ENCODE peak calls at places on chromosomes 6 and 20, in six cellular contexts. H is HCT116, O is H1, Z is HepG2, C is K562, V is GM12878. L is an unnamed sample. For H3K9me3 and H3K4me1, the result is how much of the 10 kb centered on the place peaks cover.

GRCh38 chr20:63446174-63447024 is 26.1 kb downstream of the KCNQ2 start:
- DNase-seq in H (no peak), O (no peak), Z (no peak), C (no peak), V (no peak), L (no peak)

GRCh38 chr6:26124550-26125014 is 37.4 kb downstream of the HFE start:
- DNase-seq in H (peak), O (no peak), Z (no peak), C (peak), V (no peak), L (no peak)

GRCh38 chr6:113971786-113972185 is 838 bp upstream of the HDAC2 start:
- DNase-seq in H (no peak), O (no peak), Z (no peak), C (no peak), V (no peak), L (no peak)

GRCh38 chr6:80872194-80872950 is 765.9 kb downstream of the BCKDHB start:
- DNase-seq in H (no peak), O (no peak), Z (no peak), C (no peak), V (no peak), L (no peak)

GRCh38 chr6:33015798-33016197 is 6.4 kb upstream of the HLA-DOA start:
- DNase-seq in H (no peak), O (no peak), Z (no peak), C (no peak), V (no peak), L (no peak)

GRCh38 chr6:129621252-129621651 is 88.7 kb downstream of the ARHGAP18 start:
- DNase-seq in H (no peak), O (no peak), Z (peak), C (no peak), V (no peak), L (no peak)

GRCh38 chr6:117354671-117355070 is 71.1 kb downstream of the ROS1 start:
- DNase-seq in H (no peak), O (no peak), Z (no peak), C (no peak), V (no peak), L (no peak)

GRCh38 chr20:18702736-18703135 is 110.8 kb upstream of the SCP2D1 start:
- DNase-seq in H (no peak), O (no peak), Z (no peak), C (no peak), V (no peak), L (no peak)

GRCh38 chr20:47353697-47354387 is 2.7 kb downstream of the ZMYND8 start:
- DNase-seq in H (no peak), O (no peak), Z (no peak), C (no peak), V (no peak), L (no peak)

GRCh38 chr6:40956871-40957270 is 82.2 kb downstream of the UNC5CL start:
- DNase-seq in H (no peak), O (no peak), Z (no peak), C (no peak), V (no peak), L (no peak)

GRCh38 chr6:106413016-106413415 is 52.5 kb downstream of the CRYBG1 start:
- DNase-seq in H (no peak), O (no peak), Z (no peak), C (no peak), V (no peak), L (no peak)

GRCh38 chr6:107114213-107114871 is 973 bp downstream of the BEND3 start:
- DNase-seq in H (peak), O (no peak), Z (peak), C (peak), V (no peak), L (no peak)

GRCh38 chr20:22830138-22830537 is 205.0 kb upstream of the SSTR4 start:
- DNase-seq in H (no peak), O (no peak), Z (no peak), C (no peak), V (no peak), L (no peak)

GRCh38 chr6:42047790-42048405 is 2.4 kb upstream of the TAF8 start:
- DNase-seq in H (no peak), O (no peak), Z (no peak), C (no peak), V (no peak), L (no peak)

GRCh38 chr20:31740208-31740607 is 1.1 kb downstream of the TPX2 start:
- DNase-seq in H (no peak), O (no peak), Z (no peak), C (peak), V (no peak), L (no peak)

GRCh38 chr6:148367418-148368024 is 24.9 kb downstream of the SASH1 start:
- DNase-seq in H (no peak), O (no peak), Z (no peak), C (no peak), V (no peak), L (no peak)

GRCh38 chr6:30113377-30113759 is 478 bp upstream of the TRIM31 start:
- DNase-seq in H (no peak), O (no peak), Z (no peak), C (no peak), V (no peak), L (no peak)

GRCh38 chr6:49257549-49257948 is 205.5 kb downstream of the MMUT start:
- DNase-seq in H (no peak), O (no peak), Z (no peak), C (no peak), V (no peak), L (no peak)

GRCh38 chr20:3106658-3107463 is 22.3 kb upstream of the AVP start:
- DNase-seq in H (no peak), O (no peak), Z (peak), C (no peak), V (no peak), L (no peak)

GRCh38 chr6:31805939-31806469 is 762 bp downstream of the LSM2 start:
- DNase-seq in H (no peak), O (no peak), Z (no peak), C (peak), V (no peak), L (no peak)

GRCh38 chr20:29740601-29740950 is 1516.9 kb upstream of the DEFB115 start:
- DNase-seq in H (no peak), O (no peak), Z (no peak), C (no peak), V (no peak), L (no peak)
- H3K9me3 ChIP-seq in H (under half), O (under half), Z (half or more), C (under half), V (under half), L (under half)

GRCh38 chr20:56515657-56516381 is 8.7 kb upstream of the FAM209A start:
- DNase-seq in H (no peak), O (no peak), Z (no peak), C (no peak), V (no peak), L (no peak)
- TF ChIP-seq ZNF274 in H (no peak), O (no peak), Z (no peak), C (no peak), V (no peak), L (no peak)

GRCh38 chr6:27248783-27249182 is 1.3 kb downstream of the PRSS16 start:
- DNase-seq in H (no peak), O (no peak), Z (no peak), C (no peak), V (no peak), L (no peak)
- H3K4me1 ChIP-seq in H (under half), O (under half), Z (under half), C (under half), V (under half), L (under half)

DNA sequence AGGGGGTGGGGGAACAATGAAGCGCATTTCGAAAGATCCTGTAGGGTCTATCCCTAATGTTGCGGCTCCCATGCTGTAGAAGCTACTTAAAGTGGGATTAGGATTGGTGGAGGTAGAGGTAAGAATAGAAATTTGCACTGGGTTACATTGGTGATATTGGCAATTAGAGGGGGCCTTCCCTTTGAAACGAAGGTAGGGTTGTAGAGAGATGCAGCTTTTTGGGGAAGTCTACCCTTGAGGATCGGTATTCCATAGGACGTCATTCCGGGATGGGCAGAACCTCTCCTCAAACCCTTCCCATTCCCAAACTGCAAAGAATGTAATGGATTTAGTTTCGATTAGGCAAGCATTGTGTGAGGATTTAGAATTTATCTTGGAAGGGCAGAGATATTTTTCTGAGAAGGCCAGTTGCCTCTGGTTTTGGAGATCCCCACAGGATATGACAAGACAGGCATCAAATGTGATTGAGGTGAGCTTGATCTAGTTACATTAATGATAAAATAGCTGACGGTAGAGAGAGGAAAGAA is 5.4 kb upstream of the ZNFX1 start:
- DNase-seq in H (no peak), O (no peak), Z (no peak), C (no peak), V (no peak), L (no peak)
- H3K9me3 ChIP-seq in H (under half), O (under half), Z (under half), C (under half), V (under half), L (half or more)

GRCh38 chr20:46117704-46118467 is at the start of gene CD40:
- DNase-seq in H (peak), O (peak), Z (peak), C (peak), V (peak), L (peak)
- TF ChIP-seq ZNF274 in H (no peak), O (no peak), Z (no peak), C (no peak), V (no peak), L (no peak)

DNA sequence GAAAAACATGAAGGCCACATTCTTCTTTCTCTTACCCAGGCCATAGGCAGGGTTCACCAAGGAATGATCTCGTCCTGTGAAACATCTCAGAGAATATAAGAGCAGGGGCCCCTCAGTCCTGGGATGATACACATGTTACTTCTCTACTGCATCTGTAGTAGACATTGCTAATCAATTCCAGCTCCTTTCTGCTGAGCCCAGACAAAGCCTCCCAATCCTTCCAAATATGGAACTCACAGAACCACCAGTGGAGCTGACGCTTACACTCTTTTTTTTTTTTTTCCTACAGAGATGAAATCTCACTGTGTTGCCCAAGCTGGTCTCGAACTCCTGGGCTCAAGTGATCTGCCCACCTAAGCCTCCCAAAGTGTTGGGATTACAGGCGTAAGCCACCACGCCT is 9.1 kb downstream of the SNTA1 start:
- DNase-seq in H (no peak), O (no peak), Z (no peak), C (no peak), V (no peak), L (no peak)
- H3K4me1 ChIP-seq in H (under half), O (under half), Z (under half), C (under half), V (under half), L (under half)

DNA sequence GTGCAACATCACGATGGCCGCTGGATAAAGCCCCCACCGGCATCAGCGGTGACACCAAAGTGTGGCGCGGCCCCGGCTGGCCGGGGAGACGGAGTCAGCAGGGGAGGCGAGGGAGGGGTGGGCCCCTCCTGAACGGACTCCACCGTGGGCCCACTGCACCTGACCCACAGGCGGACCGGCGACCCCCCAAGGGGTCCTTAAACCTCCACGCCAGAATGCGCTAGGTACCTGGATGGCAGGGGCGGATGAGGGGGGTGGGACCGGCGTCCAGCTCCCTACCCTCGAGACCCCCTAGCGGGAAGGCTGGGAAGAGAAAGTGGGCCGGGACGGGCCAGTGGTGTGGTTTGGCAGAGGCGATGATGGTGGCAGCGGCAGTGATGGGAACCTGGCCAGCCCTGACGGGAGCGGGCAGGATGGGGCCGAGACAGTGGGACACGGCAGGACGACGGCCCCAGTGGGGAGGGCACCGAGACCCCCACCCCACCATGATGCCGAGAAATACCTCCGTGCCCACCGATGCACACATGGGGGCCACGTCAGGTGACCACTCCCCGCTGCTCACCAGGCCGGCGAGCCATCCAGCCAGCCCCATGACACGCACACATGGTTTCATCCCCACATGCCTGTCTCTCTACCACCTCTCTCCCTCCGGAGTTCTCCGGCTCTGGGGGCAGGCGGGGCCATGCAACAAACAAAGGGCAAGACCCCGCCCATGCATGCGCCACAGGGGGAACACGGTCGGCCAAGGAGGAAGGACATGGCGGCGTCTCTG is 771.9 kb upstream of the DEFB115 start:
- DNase-seq in H (no peak), O (no peak), Z (no peak), C (no peak), V (no peak), L (no peak)
- H3K9me3 ChIP-seq in H (under half), O (under half), Z (half or more), C (under half), V (under half), L (under half)

GRCh38 chr6:66568271-66568670 is 861.2 kb upstream of the EYS start:
- DNase-seq in H (no peak), O (no peak), Z (peak), C (no peak), V (no peak), L (peak)
- TF ChIP-seq ZNF274 in H (no peak), O (no peak), Z (no peak), C (no peak), V (no peak), L (no peak)

L was measured in NT2/D1.